ENCODE peak calls at places on chromosomes 12 and 14, in nine cellular contexts. W is cardiac fibroblast, N is right atrium auricular region, B is epithelial cell of esophagus, E is B cell, G is GM12864, Q is spleen, S is nephron progenitor cell, I is fibroblast of lung. O is an unnamed sample.

GRCh38 chr14:50340945-50341344 is 28.8 kb downstream of the DMAC2L start:
- DNase-seq in B (no peak), N (no peak), W (no peak), S (peak), Q (no peak), G (no peak), I (no peak), E (no peak), O (no peak)

GRCh38 chr14:70077005-70077404 is 111.7 kb downstream of the SLC8A3 start:
- DNase-seq in I (no peak), Q (no peak), W (no peak), E (no peak), S (no peak), B (no peak), G (no peak), N (no peak), O (no peak)

GRCh38 chr14:51298895-51299294 is 58.8 kb downstream of the TMX1 start:
- DNase-seq in E (no peak), I (no peak), Q (no peak), S (no peak), N (no peak), G (no peak), B (peak), W (no peak), O (peak)

GRCh38 chr12:119006749-119007148 is 25.4 kb downstream of the SRRM4 start:
- DNase-seq in E (no peak), S (peak), W (no peak), N (no peak), Q (no peak), G (no peak), I (no peak), B (no peak), O (no peak)

GRCh38 chr12:5085896-5086295 is 42.2 kb downstream of the KCNA5 start:
- DNase-seq in S (no peak), W (peak), I (peak), Q (no peak), G (no peak), E (no peak), N (no peak), B (no peak), O (no peak)

GRCh38 chr12:65699251-65699650 is 125.0 kb upstream of the HMGA2 start:
- DNase-seq in E (no peak), G (no peak), W (peak), Q (no peak), B (peak), I (peak), N (no peak), S (no peak), O (no peak)

GRCh38 chr12:47903151-47903611 is 1.6 kb downstream of the VDR start:
- DNase-seq in Q (no peak), N (no peak), W (peak), S (no peak), G (no peak), I (peak), B (peak), E (no peak), O (peak)

GRCh38 chr14:106802413-106803364 is 1276.3 kb downstream of the TMEM121 start:
- DNase-seq in B (no peak), Q (no peak), W (no peak), G (no peak), I (no peak), E (no peak), N (no peak), S (no peak), O (no peak)

GRCh38 chr12:44457465-44457864 is 418.6 kb downstream of the NELL2 start:
- DNase-seq in W (no peak), G (no peak), B (no peak), E (no peak), I (no peak), N (no peak), S (no peak), Q (no peak), O (no peak)

GRCh38 chr12:25495336-25496097 is 57.6 kb downstream of the LMNTD1 start:
- DNase-seq in S (no peak), E (no peak), G (no peak), I (peak), W (peak), B (peak), N (no peak), Q (no peak), O (no peak)

GRCh38 chr12:112191201-112191600 is 65.8 kb downstream of the TRAFD1 start:
- DNase-seq in S (no peak), Q (no peak), I (no peak), W (no peak), E (no peak), B (no peak), N (no peak), G (no peak), O (no peak)

GRCh38 chr12:113647048-113647447 is 175.4 kb upstream of the LHX5 start:
- DNase-seq in B (no peak), Q (no peak), W (no peak), N (no peak), G (no peak), I (no peak), E (no peak), S (peak), O (no peak)

GRCh38 chr12:49277466-49277865 is 12.6 kb downstream of the TUBA1C start:
- DNase-seq in E (no peak), Q (no peak), B (no peak), S (no peak), W (no peak), G (no peak), N (no peak), I (no peak), O (no peak)

GRCh38 chr14:70709726-70710382 is 68.1 kb downstream of the TTC9 start:
- DNase-seq in B (peak), I (no peak), N (no peak), W (no peak), G (no peak), S (no peak), E (no peak), Q (no peak), O (no peak)

GRCh38 chr12:108967869-108968540 is 52.9 kb downstream of the SVOP start:
- DNase-seq in E (no peak), B (peak), I (no peak), G (no peak), S (no peak), Q (no peak), W (no peak), N (no peak), O (peak)

GRCh38 chr12:113386866-113387566 is 16.7 kb downstream of the SDS start:
- DNase-seq in E (no peak), I (no peak), W (no peak), B (no peak), S (no peak), N (no peak), Q (no peak), G (no peak), O (no peak)

GRCh38 chr12:14262771-14263511 is 102.5 kb upstream of the ATF7IP start:
- DNase-seq in G (no peak), S (no peak), E (no peak), I (no peak), W (no peak), Q (no peak), B (peak), N (no peak), O (no peak)

GRCh38 chr14:55739967-55740707 is 160.1 kb downstream of the KTN1 start:
- DNase-seq in W (peak), Q (no peak), S (peak), B (no peak), I (no peak), G (no peak), N (no peak), E (no peak), O (no peak)

GRCh38 chr14:89672636-89673279 is 255.7 kb upstream of the FOXN3 start:
- DNase-seq in B (no peak), G (no peak), N (no peak), E (no peak), Q (no peak), W (peak), I (no peak), S (no peak), O (no peak)

GRCh38 chr14:51561141-51561540 is 90.6 kb upstream of the FRMD6 start:
- DNase-seq in E (no peak), G (no peak), S (no peak), Q (no peak), I (no peak), W (no peak), B (no peak), N (no peak), O (no peak)

GRCh38 chr12:2682301-2683282 is 112.2 kb upstream of the FKBP4 start:
- DNase-seq in Q (no peak), W (peak), G (no peak), I (peak), E (peak), N (peak), S (peak), B (peak), O (no peak)

GRCh38 chr12:52834727-52835001 is 553 bp upstream of the KRT79 start:
- DNase-seq in G (no peak), W (no peak), N (no peak), Q (no peak), I (no peak), B (no peak), S (no peak), E (no peak), O (no peak)

GRCh38 chr14:35944847-35945246 is 118.7 kb downstream of the BRMS1L start:
- DNase-seq in G (no peak), S (peak), E (no peak), W (peak), I (no peak), B (peak), Q (no peak), N (no peak), O (peak)

GRCh38 chr14:88868558-88869159 is 44.2 kb downstream of the TTC8 start:
- DNase-seq in G (peak), W (peak), E (no peak), Q (no peak), N (no peak), B (peak), I (peak), S (no peak), O (peak)

GRCh38 chr12:79782197-79782890 is 91.6 kb upstream of the PAWR start:
- DNase-seq in W (peak), E (no peak), N (no peak), I (peak), S (no peak), B (no peak), G (no peak), Q (no peak), O (no peak)

GRCh38 chr12:113333877-113334785 is 778 bp downstream of the SLC8B1 start:
- DNase-seq in B (peak), G (no peak), I (no peak), W (no peak), N (no peak), S (no peak), E (no peak), Q (peak), O (no peak)

GRCh38 chr12:108634225-108634795 is 616 bp upstream of the SELPLG start:
- DNase-seq in N (no peak), W (no peak), E (peak), S (no peak), G (no peak), B (no peak), I (no peak), Q (peak), O (no peak)

GRCh38 chr14:94143239-94143638 is 13.8 kb upstream of the IFI27L2 start:
- DNase-seq in S (peak), W (no peak), N (no peak), E (no peak), G (no peak), Q (no peak), B (no peak), I (no peak), O (no peak)
- TF ChIP-seq CTCF in S (peak), W (peak), N (no peak), E (no peak), G (peak), Q (no peak), B (peak), I (peak), O (no peak)

GRCh38 chr12:127779301-127780045 is 487.5 kb upstream of the TMEM132C start:
- DNase-seq in S (no peak), W (no peak), B (no peak), Q (no peak), G (no peak), N (no peak), E (no peak), I (no peak), O (no peak)

GRCh38 chr12:127770123-127770522 is 496.8 kb upstream of the TMEM132C start:
- DNase-seq in Q (no peak), W (no peak), N (no peak), B (no peak), I (no peak), G (no peak), S (no peak), E (no peak), O (no peak)

GRCh38 chr12:127767631-127768030 is 499.3 kb upstream of the TMEM132C start:
- DNase-seq in Q (no peak), W (no peak), S (no peak), I (no peak), E (no peak), N (no peak), G (no peak), B (no peak), O (no peak)

GRCh38 chr12:127774828-127775227 is 492.1 kb upstream of the TMEM132C start:
- DNase-seq in B (no peak), I (no peak), N (no peak), Q (no peak), W (peak), E (no peak), G (no peak), S (no peak), O (no peak)

GRCh38 chr12:127773520-127773919 is 493.4 kb upstream of the TMEM132C start:
- DNase-seq in N (no peak), W (no peak), E (no peak), Q (no peak), I (no peak), G (no peak), B (no peak), S (no peak), O (no peak)
- TF ChIP-seq CTCF in N (no peak), W (no peak), E (no peak), Q (no peak), I (no peak), G (no peak), B (no peak), S (no peak), O (no peak)

DNA sequence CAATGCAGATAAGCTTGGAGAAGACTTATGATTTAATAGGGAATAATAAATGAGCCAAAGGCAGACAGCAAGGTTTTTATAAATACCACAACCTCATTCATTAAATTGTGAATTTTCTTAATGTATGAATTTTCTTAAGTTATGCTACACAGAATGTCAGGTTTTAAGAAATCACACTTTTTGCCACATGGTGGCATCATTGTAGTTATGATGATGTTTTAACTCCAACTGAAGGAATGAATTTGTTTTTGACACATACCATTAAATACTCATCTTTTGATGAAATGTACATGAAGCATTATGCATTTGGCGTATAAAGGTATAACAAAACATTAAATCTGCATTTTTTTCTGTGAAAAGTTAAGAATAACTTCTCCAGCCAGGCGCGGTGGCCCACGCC is 524.1 kb upstream of the FBXO33 start:
- DNase-seq in W (no peak), G (no peak), Q (no peak), I (no peak), E (no peak), B (no peak), N (no peak), S (no peak), O (no peak)
- TF ChIP-seq CTCF in W (no peak), G (no peak), Q (no peak), I (no peak), E (no peak), B (no peak), N (no peak), S (no peak), O (no peak)

GRCh38 chr14:37275963-37276362 is 78.2 kb downstream of the MIPOL1 start:
- DNase-seq in N (no peak), B (no peak), W (no peak), G (no peak), I (no peak), S (no peak), Q (no peak), E (no peak), O (no peak)

GRCh38 chr14:37279818-37280217 is 82.1 kb downstream of the MIPOL1 start:
- DNase-seq in G (no peak), I (no peak), S (no peak), W (no peak), N (no peak), B (no peak), E (no peak), Q (no peak), O (no peak)

GRCh38 chr14:37274652-37275051 is 76.9 kb downstream of the MIPOL1 start:
- DNase-seq in G (no peak), E (no peak), W (no peak), B (no peak), N (no peak), S (no peak), Q (no peak), I (no peak), O (no peak)

DNA sequence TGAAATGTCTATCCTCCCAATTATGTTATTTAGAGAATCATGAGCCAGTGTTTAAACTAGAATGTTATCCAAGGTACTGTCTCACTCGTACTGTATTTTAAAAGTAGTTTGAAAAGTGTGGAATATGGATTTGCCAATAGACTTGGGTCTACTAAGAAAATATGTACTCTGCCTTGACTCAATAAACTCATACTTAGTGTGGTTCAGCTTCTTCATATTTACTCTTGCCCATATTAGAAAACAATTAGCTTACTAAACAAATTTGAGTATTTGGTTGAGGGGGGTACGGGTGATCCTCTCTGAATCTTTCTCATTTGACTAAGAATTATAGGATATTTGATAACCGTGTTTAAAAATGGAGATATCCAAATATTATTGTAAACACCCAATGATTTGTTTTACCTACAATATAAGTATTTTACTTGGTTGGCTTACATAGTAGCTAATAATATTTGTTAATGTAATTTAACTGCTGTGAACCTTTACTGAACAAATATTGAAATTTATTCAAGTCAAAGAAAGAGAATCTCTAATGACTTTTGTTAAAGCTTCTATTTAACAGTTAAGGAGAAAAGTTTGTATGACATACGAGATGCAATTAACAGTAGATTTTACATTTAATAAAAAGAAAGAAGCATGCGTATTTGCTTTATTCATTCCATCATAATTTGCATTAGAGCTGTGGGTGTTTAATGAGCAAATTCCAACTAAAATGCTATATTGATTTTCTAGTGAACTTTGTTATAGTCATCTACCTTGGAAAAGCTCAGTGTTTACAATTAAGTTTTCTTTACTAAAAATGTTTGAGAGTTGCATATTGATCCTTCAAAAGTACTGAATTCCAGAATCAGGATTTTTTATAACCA is 81.2 kb downstream of the MIPOL1 start:
- DNase-seq in G (no peak), N (no peak), E (no peak), Q (no peak), S (no peak), I (no peak), B (no peak), W (no peak), O (no peak)
- TF ChIP-seq CTCF in G (no peak), N (no peak), E (no peak), Q (no peak), S (no peak), I (no peak), B (no peak), W (no peak), O (no peak)